ENCODE peak calls at places on chromosomes 3 and 15, in five cellular contexts. One of them, this sample, is unnamed.
A peak's percentile ranks its signal among the peaks of the same experiment; 100 is the strongest.

GRCh38 chr3:14228611-14229470 is 50.2 kb downstream of the LSM3 start:
- DNase-seq in GM23338: no peak
- DNase-seq in HCT116: no peak
- DNase-seq in mammary epithelial cell: no peak
- DNase-seq in A549: no peak
- DNase-seq in this sample: no peak

GRCh38 chr3:195897853-195898415 is 10.4 kb downstream of the TNK2 start:
- DNase-seq in GM23338: peak; percentile 59
- DNase-seq in HCT116: no peak
- DNase-seq in mammary epithelial cell: no peak
- DNase-seq in A549: no peak
- DNase-seq in this sample: no peak

GRCh38 chr3:16200411-16200810 is 25.9 kb downstream of the GALNT15 start:
- DNase-seq in GM23338: no peak
- DNase-seq in HCT116: no peak
- DNase-seq in mammary epithelial cell: peak; percentile 85
- DNase-seq in A549: no peak
- DNase-seq in this sample: peak; percentile 73

GRCh38 chr15:45993508-45993907 is 358.7 kb downstream of the SQOR start:
- DNase-seq in GM23338: no peak
- DNase-seq in HCT116: no peak
- DNase-seq in mammary epithelial cell: no peak
- DNase-seq in A549: no peak
- DNase-seq in this sample: no peak

GRCh38 chr3:184629555-184630160 is 68.1 kb downstream of the EPHB3 start:
- DNase-seq in GM23338: peak; percentile 49
- DNase-seq in HCT116: no peak
- DNase-seq in mammary epithelial cell: no peak
- DNase-seq in A549: no peak
- DNase-seq in this sample: no peak

GRCh38 chr3:32712506-32713055 is 27.6 kb downstream of the CNOT10 start:
- DNase-seq in GM23338: no peak
- DNase-seq in HCT116: no peak
- DNase-seq in mammary epithelial cell: peak; percentile 7
- DNase-seq in A549: no peak
- DNase-seq in this sample: no peak

GRCh38 chr3:154549391-154549790 is 119.4 kb upstream of the GPR149 start:
- DNase-seq in GM23338: no peak
- DNase-seq in HCT116: no peak
- DNase-seq in mammary epithelial cell: no peak
- DNase-seq in A549: no peak
- DNase-seq in this sample: no peak

GRCh38 chr15:69424001-69424400 is 9.9 kb downstream of the KIF23 start:
- DNase-seq in GM23338: no peak
- DNase-seq in HCT116: no peak
- DNase-seq in mammary epithelial cell: no peak
- DNase-seq in A549: no peak
- DNase-seq in this sample: peak; percentile 54

GRCh38 chr3:15330031-15330596 is 2.3 kb downstream of the SH3BP5 start:
- DNase-seq in GM23338: no peak
- DNase-seq in HCT116: no peak
- DNase-seq in mammary epithelial cell: peak; percentile 28
- DNase-seq in A549: no peak
- DNase-seq in this sample: peak; percentile 80

GRCh38 chr3:169610888-169611291 is 52.6 kb downstream of the MECOM start:
- DNase-seq in GM23338: no peak
- DNase-seq in HCT116: no peak
- DNase-seq in mammary epithelial cell: no peak
- DNase-seq in A549: no peak
- DNase-seq in this sample: no peak

GRCh38 chr15:40029979-40030893 is 8.7 kb downstream of the SRP14 start:
- DNase-seq in GM23338: peak; percentile 83
- DNase-seq in HCT116: no peak
- DNase-seq in mammary epithelial cell: no peak
- DNase-seq in A549: peak; percentile 30
- DNase-seq in this sample: no peak

GRCh38 chr3:89046661-89047060 is 60.8 kb upstream of the EPHA3 start:
- DNase-seq in GM23338: no peak
- DNase-seq in HCT116: no peak
- DNase-seq in mammary epithelial cell: no peak
- DNase-seq in A549: no peak
- DNase-seq in this sample: no peak

GRCh38 chr15:34271493-34271892 is 46.7 kb downstream of the EMC4 start:
- DNase-seq in GM23338: no peak
- DNase-seq in HCT116: no peak
- DNase-seq in mammary epithelial cell: peak; percentile 90
- DNase-seq in A549: peak; percentile 52
- DNase-seq in this sample: peak; percentile 76

GRCh38 chr3:112546216-112546759 is 15.5 kb downstream of the ATG3 start:
- DNase-seq in GM23338: no peak
- DNase-seq in HCT116: no peak
- DNase-seq in mammary epithelial cell: peak; percentile 75
- DNase-seq in A549: no peak
- DNase-seq in this sample: no peak

GRCh38 chr15:81400640-81401236 is 26.7 kb upstream of the TMC3 start:
- DNase-seq in GM23338: peak; percentile 78
- DNase-seq in HCT116: peak; percentile 52
- DNase-seq in mammary epithelial cell: peak; percentile 48
- DNase-seq in A549: peak; percentile 61
- DNase-seq in this sample: peak; percentile 39

GRCh38 chr15:84638103-84638502 is 16.0 kb downstream of the WDR73 start:
- DNase-seq in GM23338: peak; percentile 75
- DNase-seq in HCT116: no peak
- DNase-seq in mammary epithelial cell: peak; percentile 40
- DNase-seq in A549: peak; percentile 63
- DNase-seq in this sample: no peak

GRCh38 chr3:194987571-194988494 is 283.1 kb downstream of the XXYLT1 start:
- DNase-seq in GM23338: no peak
- DNase-seq in HCT116: no peak
- DNase-seq in mammary epithelial cell: no peak
- DNase-seq in A549: no peak
- DNase-seq in this sample: no peak

GRCh38 chr15:62362608-62363007 is 197.5 kb upstream of the C2CD4B start:
- DNase-seq in GM23338: no peak
- DNase-seq in HCT116: no peak
- DNase-seq in mammary epithelial cell: peak; percentile 40
- DNase-seq in A549: no peak
- DNase-seq in this sample: peak; percentile 83

GRCh38 chr15:55247766-55248427 is 41.7 kb downstream of the RAB27A start:
- DNase-seq in GM23338: no peak
- DNase-seq in HCT116: no peak
- DNase-seq in mammary epithelial cell: no peak
- DNase-seq in A549: no peak
- DNase-seq in this sample: no peak

GRCh38 chr15:52018244-52018643 is 775 bp upstream of the MAPK6 start:
- DNase-seq in GM23338: no peak
- DNase-seq in HCT116: no peak
- DNase-seq in mammary epithelial cell: no peak
- DNase-seq in A549: no peak
- DNase-seq in this sample: peak; percentile 59

GRCh38 chr15:52020253-52021085 is 1.4 kb downstream of the MAPK6 start:
- DNase-seq in GM23338: no peak
- DNase-seq in HCT116: no peak
- DNase-seq in mammary epithelial cell: no peak
- DNase-seq in A549: no peak
- DNase-seq in this sample: no peak

GRCh38 chr15:52019394-52020252 is 604 bp downstream of the MAPK6 start:
- DNase-seq in GM23338: peak; percentile 65
- DNase-seq in HCT116: no peak
- DNase-seq in mammary epithelial cell: peak; percentile 92
- DNase-seq in A549: peak; percentile 91
- DNase-seq in this sample: peak; percentile 75

GRCh38 chr15:52021128-52021671 is 2.2 kb downstream of the MAPK6 start:
- DNase-seq in GM23338: peak; percentile 50
- DNase-seq in HCT116: peak; percentile 54
- DNase-seq in mammary epithelial cell: peak; percentile 86
- DNase-seq in A549: peak; percentile 85
- DNase-seq in this sample: peak; percentile 92

DNA sequence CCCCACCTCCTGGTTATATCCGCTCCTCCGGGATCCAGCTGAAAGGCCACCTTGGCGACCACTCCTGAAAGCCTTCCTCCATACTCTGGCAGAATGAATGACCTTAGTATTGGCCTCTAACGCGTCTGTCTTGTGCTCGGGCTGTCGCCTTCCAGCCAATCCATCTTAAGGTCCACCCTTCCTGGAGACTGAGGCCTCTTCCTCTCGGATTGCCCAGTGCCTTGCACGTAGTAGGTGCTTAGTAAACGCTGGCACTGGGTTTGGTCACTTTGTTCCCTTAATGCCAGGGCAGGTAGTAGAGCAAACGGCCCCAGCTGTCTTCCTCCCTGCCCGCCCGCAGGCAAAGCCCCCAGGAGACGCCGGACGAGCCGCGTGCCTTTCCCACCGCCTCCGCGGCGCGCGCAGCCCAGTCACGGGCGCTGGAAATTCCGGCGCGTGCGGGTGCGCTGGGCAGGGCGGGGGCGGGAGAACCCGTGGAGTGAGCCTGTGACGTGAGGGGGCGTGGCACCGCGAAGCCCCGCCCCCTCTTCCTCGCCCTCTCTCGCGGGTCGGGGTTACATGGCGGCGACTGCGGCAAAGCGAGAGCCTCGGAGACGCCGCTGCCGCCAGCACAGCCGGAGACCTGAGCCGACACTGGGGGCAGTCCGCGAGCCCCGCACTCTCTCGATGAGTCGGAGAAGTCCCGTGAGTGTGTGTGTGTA is at the start of gene MAPK6:
- DNase-seq in GM23338: peak; percentile 89
- DNase-seq in HCT116: peak; percentile 81
- DNase-seq in mammary epithelial cell: peak; percentile 91
- DNase-seq in A549: peak; percentile 93
- DNase-seq in this sample: peak; percentile 71
- TF ChIP-seq CTCF in GM23338: no peak
- TF ChIP-seq CTCF in HCT116: no peak
- TF ChIP-seq CTCF in mammary epithelial cell: no peak
- TF ChIP-seq CTCF in A549: no peak
- TF ChIP-seq CTCF in this sample: no peak

DNA sequence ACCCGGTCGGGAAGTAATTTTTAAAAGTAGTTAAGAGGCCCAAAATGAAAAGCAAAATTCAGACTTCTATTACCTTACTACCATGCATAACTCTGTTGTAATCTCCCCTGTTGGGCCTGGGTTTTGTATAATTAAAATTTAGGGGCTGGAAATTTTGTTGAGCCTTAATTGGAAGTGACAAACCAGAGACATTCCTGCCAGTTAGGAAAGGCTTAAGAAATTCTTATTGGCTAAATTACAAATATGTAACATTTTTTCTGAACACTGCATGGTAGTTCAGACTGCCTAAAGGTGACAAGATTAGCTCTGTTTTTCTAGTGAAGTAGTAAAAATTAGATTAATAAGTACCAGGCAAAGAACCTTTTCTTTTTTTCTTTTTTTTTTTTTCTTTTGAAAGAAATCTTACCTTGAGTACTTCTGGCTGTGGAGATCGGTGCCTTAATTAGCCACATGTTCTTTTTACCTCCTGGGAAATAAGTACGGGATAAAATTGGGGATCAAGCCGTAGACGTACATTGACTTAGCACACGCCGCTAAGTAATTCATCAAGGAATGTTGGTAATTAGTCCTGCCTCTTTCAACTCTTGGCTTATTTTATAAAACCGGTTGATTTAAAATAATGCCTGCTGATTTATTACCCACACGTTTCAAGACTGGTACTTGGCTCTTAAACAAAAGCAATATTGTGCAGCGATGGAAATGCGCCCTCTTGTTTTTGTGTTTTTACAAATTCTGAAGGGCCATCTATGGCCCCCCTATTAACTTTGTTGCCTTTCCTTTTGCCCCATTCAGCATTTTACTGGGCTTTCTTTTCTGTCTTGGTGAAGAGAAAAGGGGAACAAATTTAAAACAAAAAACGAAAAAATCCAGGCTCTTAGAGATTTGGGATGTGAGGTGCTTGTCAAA is 111.2 kb upstream of the SAMMSON start:
- DNase-seq in GM23338: no peak
- DNase-seq in HCT116: no peak
- DNase-seq in mammary epithelial cell: no peak
- DNase-seq in A549: no peak
- DNase-seq in this sample: no peak
- H3K4me2 ChIP-seq in GM23338: no peak overlapping the region
- H3K4me2 ChIP-seq in HCT116: no peak overlapping the region
- H3K4me2 ChIP-seq in mammary epithelial cell: no peak overlapping the region
- H3K4me2 ChIP-seq in A549: no peak overlapping the region
- H3K4me2 ChIP-seq in this sample: no peak overlapping the region

GRCh38 chr3:185989511-185989910 is 51.7 kb upstream of the TRA2B start:
- DNase-seq in GM23338: no peak
- DNase-seq in HCT116: no peak
- DNase-seq in mammary epithelial cell: no peak
- DNase-seq in A549: no peak
- DNase-seq in this sample: no peak

GRCh38 chr3:185984203-185984602 is 46.4 kb upstream of the TRA2B start:
- DNase-seq in GM23338: no peak
- DNase-seq in HCT116: no peak
- DNase-seq in mammary epithelial cell: no peak
- DNase-seq in A549: no peak
- DNase-seq in this sample: no peak

GRCh38 chr3:185988816-185989175 is 51.0 kb upstream of the TRA2B start:
- DNase-seq in GM23338: no peak
- DNase-seq in HCT116: no peak
- DNase-seq in mammary epithelial cell: no peak
- DNase-seq in A549: no peak
- DNase-seq in this sample: no peak

GRCh38 chr3:185986201-185986600 is 48.4 kb upstream of the TRA2B start:
- DNase-seq in GM23338: no peak
- DNase-seq in HCT116: no peak
- DNase-seq in mammary epithelial cell: no peak
- DNase-seq in A549: peak; percentile 65
- DNase-seq in this sample: no peak

DNA sequence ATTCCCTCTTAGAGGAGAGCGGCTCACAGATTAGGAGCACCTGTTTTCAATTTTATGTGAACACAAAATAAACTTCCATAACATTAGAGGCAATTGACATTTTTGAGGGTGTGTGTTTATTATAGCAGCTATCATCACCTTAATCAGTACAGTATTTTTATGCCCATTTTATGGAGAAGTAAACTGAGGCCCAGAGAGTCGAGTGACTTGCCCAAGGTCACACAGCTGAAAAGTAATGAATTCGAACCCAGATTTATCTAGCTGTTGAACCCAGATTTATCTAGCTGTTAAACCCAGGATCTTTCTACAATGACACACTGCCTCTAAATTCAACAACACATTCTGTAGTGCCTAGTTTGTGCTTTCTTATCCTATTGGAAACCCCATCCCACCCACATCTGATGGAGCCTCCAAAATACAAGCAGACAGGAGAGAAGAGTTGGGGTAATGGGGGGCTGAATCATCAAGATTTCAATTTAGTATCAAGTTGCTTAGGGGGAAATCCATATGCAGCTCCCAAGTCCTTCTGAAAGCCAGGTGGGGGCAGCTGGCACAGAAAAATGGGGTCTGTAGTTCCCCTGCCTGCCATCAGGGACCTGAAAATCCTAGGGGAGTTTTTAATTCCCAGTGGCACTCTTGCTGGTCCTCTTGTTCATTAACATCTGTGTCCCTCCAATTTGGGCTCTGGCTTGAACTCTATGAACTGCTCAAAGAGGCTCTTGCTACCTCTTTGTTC is 50.4 kb upstream of the TRA2B start:
- DNase-seq in GM23338: peak; percentile 60
- DNase-seq in HCT116: no peak
- DNase-seq in mammary epithelial cell: no peak
- DNase-seq in A549: no peak
- DNase-seq in this sample: no peak
- TF ChIP-seq CTCF in GM23338: peak; percentile 42
- TF ChIP-seq CTCF in HCT116: peak; percentile 31
- TF ChIP-seq CTCF in mammary epithelial cell: no peak
- TF ChIP-seq CTCF in A549: no peak
- TF ChIP-seq CTCF in this sample: no peak

GRCh38 chr3:77207753-77208152 is 167.9 kb downstream of the ROBO2 start:
- DNase-seq in GM23338: no peak
- DNase-seq in HCT116: no peak
- DNase-seq in mammary epithelial cell: no peak
- DNase-seq in A549: no peak
- DNase-seq in this sample: no peak
- H3K4me2 ChIP-seq in GM23338: no peak overlapping the region
- H3K4me2 ChIP-seq in HCT116: no peak overlapping the region
- H3K4me2 ChIP-seq in mammary epithelial cell: no peak overlapping the region
- H3K4me2 ChIP-seq in A549: no peak overlapping the region
- H3K4me2 ChIP-seq in this sample: no peak overlapping the region